ENCODE peak calls at places on chromosomes 12 and 14, in ten cellular contexts. S, O, F, M, B, Z, R, U, P and V are unnamed samples.

GRCh38 chr14:74922752-74923401 is at the start of gene RPS6KL1:
- DNase-seq in O (peak), M (peak), Z (peak), S (peak), R (peak), B (peak), F (peak), P (peak), U (peak), V (peak)

GRCh38 chr12:6699989-6700645 is 498 bp downstream of the PIANP start:
- DNase-seq in U (peak), Z (peak), R (no peak), S (peak), F (peak), P (no peak), M (no peak), B (no peak), O (no peak), V (no peak)

GRCh38 chr14:74204481-74204880 is 34.8 kb upstream of the VSX2 start:
- DNase-seq in M (no peak), Z (no peak), B (no peak), O (no peak), R (no peak), P (no peak), U (no peak), F (no peak), S (no peak), V (no peak)

GRCh38 chr14:104284107-104284592 is 145.8 kb downstream of the KIF26A start:
- DNase-seq in F (peak), P (no peak), O (no peak), M (no peak), S (no peak), U (peak), R (no peak), B (no peak), Z (no peak), V (peak)

GRCh38 chr12:7282844-7283243 is 21.0 kb upstream of the ACSM4 start:
- DNase-seq in O (no peak), B (no peak), M (no peak), Z (no peak), U (no peak), P (no peak), S (no peak), F (no peak), R (no peak), V (no peak)

GRCh38 chr12:75888398-75888797 is 143.2 kb downstream of the PHLDA1 start:
- DNase-seq in M (no peak), S (no peak), B (no peak), U (no peak), R (no peak), Z (no peak), F (no peak), P (no peak), O (no peak), V (no peak)

GRCh38 chr14:35687335-35687939 is 121.7 kb downstream of the RALGAPA1 start:
- DNase-seq in P (no peak), M (peak), S (peak), U (no peak), B (peak), R (no peak), F (peak), Z (no peak), O (peak), V (no peak)

GRCh38 chr14:51395361-51395849 is 155.4 kb downstream of the TMX1 start:
- DNase-seq in M (peak), S (peak), R (peak), Z (no peak), F (peak), O (peak), B (no peak), U (no peak), P (peak), V (no peak)

GRCh38 chr12:110502449-110502738 is 263 bp downstream of the RAD9B start:
- DNase-seq in U (no peak), O (no peak), S (no peak), P (no peak), R (no peak), M (no peak), F (no peak), Z (no peak), B (no peak), V (peak)

GRCh38 chr12:3727354-3727753 is 25.6 kb downstream of the CRACR2A start:
- DNase-seq in F (no peak), Z (no peak), P (no peak), M (no peak), R (no peak), O (no peak), S (no peak), B (no peak), U (no peak), V (no peak)

GRCh38 chr12:19822476-19822875 is 383.2 kb downstream of the AEBP2 start:
- DNase-seq in S (no peak), F (no peak), U (no peak), R (no peak), M (no peak), O (no peak), Z (no peak), P (no peak), B (no peak), V (no peak)

GRCh38 chr14:105346200-105346533 is 31.6 kb downstream of the PACS2 start:
- DNase-seq in M (no peak), U (no peak), F (no peak), B (no peak), R (no peak), S (no peak), P (peak), Z (no peak), O (no peak), V (no peak)

GRCh38 chr12:97944576-97944975 is 482.0 kb downstream of the RMST start:
- DNase-seq in F (no peak), O (no peak), Z (no peak), U (no peak), P (no peak), M (no peak), B (no peak), R (no peak), S (no peak), V (no peak)

GRCh38 chr14:78959674-78960264 is 789.6 kb downstream of the NRXN3 start:
- DNase-seq in S (peak), Z (peak), R (peak), P (peak), F (peak), O (peak), U (peak), B (peak), M (peak), V (peak)

GRCh38 chr14:64971890-64972785 is at the start of gene RAB15:
- DNase-seq in S (peak), P (peak), M (no peak), F (peak), Z (peak), B (peak), O (no peak), U (peak), R (peak), V (peak)

GRCh38 chr14:94102768-94103482 is 7.6 kb upstream of the IFI27 start:
- DNase-seq in S (no peak), O (no peak), P (no peak), Z (no peak), U (no peak), F (no peak), R (no peak), M (no peak), B (no peak), V (no peak)

GRCh38 chr12:124884587-124885438 is 21.1 kb upstream of the SCARB1 start:
- DNase-seq in P (no peak), B (no peak), R (no peak), Z (peak), U (no peak), M (no peak), F (no peak), O (no peak), S (no peak), V (no peak)

GRCh38 chr12:117236456-117237001 is 46.3 kb upstream of the FBXO21 start:
- DNase-seq in P (peak), O (peak), M (peak), S (peak), R (peak), B (peak), F (peak), Z (peak), U (peak), V (peak)

GRCh38 chr12:118259079-118259478 is 113.6 kb downstream of the TAOK3 start:
- DNase-seq in F (no peak), B (no peak), R (no peak), U (no peak), M (peak), S (no peak), Z (no peak), O (peak), P (no peak), V (no peak)

GRCh38 chr14:105503918-105504692 is 13.1 kb downstream of the TEDC1 start:
- DNase-seq in Z (no peak), S (no peak), F (no peak), O (no peak), U (peak), M (no peak), R (no peak), P (no peak), B (no peak), V (no peak)

GRCh38 chr14:34460841-34461240 is 1.2 kb downstream of the SPTSSA start:
- DNase-seq in Z (no peak), R (no peak), U (no peak), O (peak), F (no peak), B (no peak), M (peak), P (no peak), S (no peak), V (no peak)

GRCh38 chr12:89179983-89180382 is 172.3 kb downstream of the DUSP6 start:
- DNase-seq in R (peak), P (no peak), S (no peak), F (no peak), Z (no peak), M (peak), B (peak), O (peak), U (no peak), V (peak)

GRCh38 chr14:101760138-101761011 is 1.1 kb upstream of the PPP2R5C start:
- DNase-seq in M (peak), F (peak), S (peak), P (peak), U (peak), B (peak), O (peak), R (peak), Z (peak), V (peak)

GRCh38 chr12:63816031-63816430 is 28.5 kb upstream of the SRGAP1 start:
- DNase-seq in M (no peak), F (no peak), S (no peak), R (no peak), O (no peak), B (no peak), U (no peak), Z (no peak), P (no peak), V (no peak)

GRCh38 chr14:28751467-28752058 is 15.0 kb upstream of the FOXG1 start:
- DNase-seq in M (peak), Z (peak), B (peak), S (peak), O (peak), R (no peak), P (no peak), F (peak), U (no peak), V (no peak)
- TF ChIP-seq CTCF in M (peak), Z (peak), B (no peak), S (peak), O (peak), R (peak), P (no peak), F (peak), U (peak), V (peak)

DNA sequence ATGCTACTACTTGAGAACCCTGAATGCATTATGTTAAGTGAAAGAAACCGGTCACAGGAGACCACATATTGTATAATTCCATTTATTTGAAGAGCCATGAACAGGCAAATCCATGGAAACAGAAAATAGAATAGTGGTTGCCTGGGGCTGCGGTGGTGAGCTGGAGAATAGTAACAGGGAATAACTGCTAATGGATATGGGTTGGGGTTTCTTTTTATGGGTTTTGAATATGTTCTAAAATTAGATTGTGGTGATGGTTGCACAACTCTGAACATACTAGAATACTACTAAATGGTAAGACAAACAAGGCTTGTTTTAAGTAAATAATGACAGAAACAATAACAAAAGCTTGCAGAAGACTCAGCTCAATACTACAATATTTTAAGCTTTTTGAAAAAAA is 293.0 kb downstream of the BTG1 start:
- DNase-seq in R (no peak), P (no peak), Z (no peak), U (no peak), M (peak), O (no peak), F (no peak), S (no peak), B (no peak), V (no peak)
- TF ChIP-seq CTCF in R (no peak), P (no peak), Z (no peak), U (no peak), M (no peak), O (no peak), F (no peak), S (no peak), B (no peak), V (no peak)

GRCh38 chr12:55631743-55632142 is 4.9 kb upstream of the OR10P1 start:
- DNase-seq in R (no peak), O (no peak), B (no peak), Z (no peak), F (no peak), S (no peak), U (no peak), P (no peak), M (no peak), V (no peak)

GRCh38 chr12:55636853-55637252 is at the start of gene OR10P1:
- DNase-seq in B (no peak), S (no peak), P (no peak), U (no peak), F (no peak), Z (no peak), O (no peak), M (no peak), R (no peak), V (no peak)

GRCh38 chr12:55637467-55637866 is 775 bp downstream of the OR10P1 start:
- DNase-seq in M (no peak), Z (no peak), R (no peak), P (no peak), F (no peak), U (no peak), O (no peak), S (no peak), B (no peak), V (no peak)

GRCh38 chr12:55634186-55634585 is 2.5 kb upstream of the OR10P1 start:
- DNase-seq in B (no peak), Z (no peak), S (no peak), R (no peak), U (no peak), O (no peak), F (no peak), P (no peak), M (no peak), V (no peak)

GRCh38 chr12:55636116-55636655 is 506 bp upstream of the OR10P1 start:
- DNase-seq in U (no peak), S (no peak), R (no peak), P (no peak), F (no peak), Z (no peak), O (no peak), M (no peak), B (no peak), V (no peak)
- TF ChIP-seq CTCF in U (no peak), S (no peak), R (no peak), P (no peak), F (no peak), Z (no peak), O (no peak), M (no peak), B (no peak), V (no peak)

DNA sequence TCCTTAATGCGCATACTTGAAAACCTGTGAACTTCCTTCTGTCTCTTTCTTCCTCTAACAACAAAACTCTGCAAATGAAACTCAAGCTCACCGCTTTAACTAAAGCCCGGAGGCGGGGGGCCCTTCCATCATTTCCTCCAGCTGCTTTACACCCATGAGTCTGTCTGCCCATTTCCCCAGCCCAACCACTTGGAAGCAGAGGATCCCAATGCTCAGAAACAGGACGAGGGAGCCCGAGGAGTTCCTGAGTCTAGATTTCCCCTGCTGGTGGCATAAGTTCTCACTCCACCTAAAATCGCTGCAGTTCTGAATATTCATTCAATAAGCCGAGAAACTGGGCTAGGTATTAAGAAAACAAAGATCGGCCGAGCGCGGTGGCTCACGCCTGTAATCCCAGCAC is 30.8 kb downstream of the GPR19 start:
- DNase-seq in S (peak), R (no peak), P (no peak), U (no peak), M (no peak), F (no peak), Z (no peak), O (no peak), B (no peak), V (no peak)
- TF ChIP-seq CTCF in S (no peak), R (no peak), P (no peak), U (no peak), M (no peak), F (no peak), Z (no peak), O (no peak), B (no peak), V (no peak)

GRCh38 chr14:99176156-99176945 is 95.6 kb downstream of the BCL11B start:
- DNase-seq in O (no peak), Z (no peak), F (no peak), U (no peak), R (no peak), P (no peak), B (no peak), M (no peak), S (no peak), V (no peak)

GRCh38 chr14:99174920-99175319 is 97.1 kb downstream of the BCL11B start:
- DNase-seq in R (no peak), M (no peak), B (no peak), S (no peak), P (no peak), O (no peak), U (no peak), F (no peak), Z (no peak), V (no peak)

GRCh38 chr14:99175331-99176155 is 96.5 kb downstream of the BCL11B start:
- DNase-seq in S (no peak), O (no peak), M (no peak), F (no peak), R (no peak), Z (no peak), U (no peak), B (no peak), P (no peak), V (no peak)

GRCh38 chr14:99173086-99173485 is 98.9 kb downstream of the BCL11B start:
- DNase-seq in U (no peak), S (no peak), Z (no peak), O (no peak), M (no peak), B (no peak), R (no peak), P (no peak), F (no peak), V (no peak)

GRCh38 chr14:99174081-99174851 is 97.7 kb downstream of the BCL11B start:
- DNase-seq in P (no peak), R (no peak), Z (no peak), O (no peak), M (no peak), F (no peak), S (no peak), U (no peak), B (no peak), V (no peak)
- TF ChIP-seq CTCF in P (no peak), R (no peak), Z (no peak), O (no peak), M (no peak), F (no peak), S (no peak), U (no peak), B (no peak), V (no peak)

GRCh38 chr14:82420874-82421273 is 887.2 kb upstream of the SEL1L start:
- DNase-seq in O (no peak), F (no peak), M (no peak), Z (no peak), U (no peak), P (peak), R (no peak), B (no peak), S (no peak), V (no peak)

GRCh38 chr14:82419933-82420332 is 886.3 kb upstream of the SEL1L start:
- DNase-seq in M (no peak), S (no peak), F (no peak), O (no peak), B (no peak), R (no peak), Z (no peak), P (no peak), U (no peak), V (no peak)

GRCh38 chr14:82422186-82422585 is 888.5 kb upstream of the SEL1L start:
- DNase-seq in B (no peak), S (no peak), F (no peak), U (no peak), Z (no peak), R (no peak), P (no peak), O (no peak), M (no peak), V (no peak)
- TF ChIP-seq CTCF in B (no peak), S (no peak), F (no peak), U (no peak), Z (no peak), R (no peak), P (no peak), O (no peak), M (no peak), V (no peak)